ENCODE peak calls at places on chromosomes 7 and 10, in four cellular contexts. M, B, I and D are unnamed samples.

GRCh38 chr10:7436490-7437100 is 25.8 kb upstream of the SFMBT2 start:
- DNase-seq in I (no peak), M (no peak), B (no peak), D (no peak)

GRCh38 chr10:93160829-93161228 is 87.1 kb downstream of the CYP26A1 start:
- DNase-seq in I (no peak), B (no peak), M (no peak), D (no peak)

GRCh38 chr10:8439040-8439439 is 384.6 kb downstream of the GATA3 start:
- DNase-seq in M (no peak), I (no peak), B (no peak), D (no peak)

GRCh38 chr10:126372359-126372758 is 15.9 kb downstream of the ADAM12 start:
- DNase-seq in B (no peak), I (no peak), M (no peak), D (no peak)

GRCh38 chr7:49432245-49432644 is 341.2 kb upstream of the VWC2 start:
- DNase-seq in I (no peak), B (no peak), M (no peak), D (no peak)

GRCh38 chr10:16986406-16987128 is 143.0 kb downstream of the CUBN start:
- DNase-seq in I (no peak), B (no peak), M (peak), D (no peak)

GRCh38 chr7:110548372-110548771 is 542.6 kb upstream of the LRRN3 start:
- DNase-seq in I (no peak), B (no peak), M (no peak), D (no peak)

GRCh38 chr7:120996333-120996982 is 7.9 kb downstream of the CPED1 start:
- DNase-seq in M (no peak), I (no peak), B (no peak), D (no peak)

GRCh38 chr7:99623091-99623693 is 6.4 kb downstream of the ZSCAN25 start:
- DNase-seq in M (no peak), B (no peak), I (no peak), D (no peak)

GRCh38 chr10:79146611-79147130 is 77.9 kb downstream of the ZMIZ1 start:
- DNase-seq in M (no peak), B (no peak), I (no peak), D (no peak)

GRCh38 chr10:62075414-62075813 is 173.9 kb downstream of the ARID5B start:
- DNase-seq in B (no peak), M (no peak), I (no peak), D (no peak)

GRCh38 chr10:84333864-84334451 is 5.6 kb downstream of the CCSER2 start:
- DNase-seq in M (no peak), I (peak), B (no peak), D (no peak)

GRCh38 chr10:114172776-114173555 is 1.0 kb downstream of the CCDC186 start:
- DNase-seq in B (no peak), M (no peak), I (no peak), D (no peak)

GRCh38 chr7:135386181-135386580 is 123.7 kb downstream of the CNOT4 start:
- DNase-seq in M (no peak), I (no peak), B (no peak), D (no peak)

GRCh38 chr7:14021069-14021468 is 31.6 kb upstream of the ETV1 start:
- DNase-seq in I (no peak), B (no peak), M (no peak), D (peak)

GRCh38 chr10:69807696-69808095 is 6.0 kb downstream of the COL13A1 start:
- DNase-seq in I (no peak), M (no peak), B (peak), D (peak)

GRCh38 chr7:132614428-132615076 is 38.3 kb upstream of the PLXNA4 start:
- DNase-seq in B (no peak), M (no peak), I (no peak), D (no peak)

GRCh38 chr10:34666008-34666700 is 148.9 kb downstream of the PARD3 start:
- DNase-seq in M (no peak), I (peak), B (peak), D (peak)

GRCh38 chr10:80538481-80539185 is 931 bp downstream of the SH2D4B start:
- DNase-seq in B (no peak), M (no peak), I (no peak), D (no peak)

GRCh38 chr10:96606216-96606615 is 19.4 kb upstream of the TM9SF3 start:
- DNase-seq in M (no peak), B (no peak), I (no peak), D (no peak)

GRCh38 chr10:117543245-117543998 is 876 bp downstream of the EMX2 start:
- DNase-seq in B (peak), M (no peak), I (no peak), D (no peak)

GRCh38 chr7:44050121-44050914 is 5.8 kb downstream of the DBNL start:
- DNase-seq in I (no peak), M (no peak), B (no peak), D (no peak)

GRCh38 chr10:14658331-14659122 is 116.2 kb downstream of the FAM107B start:
- DNase-seq in I (no peak), B (no peak), M (no peak), D (peak)

DNA sequence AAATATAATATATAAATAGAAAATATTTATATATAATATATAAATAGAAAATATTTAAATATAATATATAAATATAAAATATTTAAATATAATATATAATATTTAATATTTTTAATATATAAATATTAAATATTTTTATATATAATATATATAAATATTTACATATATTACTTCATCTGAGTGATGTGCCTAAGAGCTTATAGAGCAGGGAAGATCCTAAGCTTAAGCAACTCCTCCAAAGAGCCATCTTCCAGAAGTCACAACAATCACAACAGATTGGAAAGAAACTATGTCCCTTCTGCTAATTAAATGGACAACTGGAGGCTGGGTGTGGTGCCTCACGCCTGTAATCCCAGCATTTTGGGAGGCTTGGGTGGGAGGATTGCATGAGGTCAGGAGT is 198.9 kb downstream of the SKIDA1 start:
- DNase-seq in I (no peak), B (no peak), M (no peak), D (no peak)
- H3K4me3 ChIP-seq in I (no peak), B (no peak), M (no peak), D (no peak)

DNA sequence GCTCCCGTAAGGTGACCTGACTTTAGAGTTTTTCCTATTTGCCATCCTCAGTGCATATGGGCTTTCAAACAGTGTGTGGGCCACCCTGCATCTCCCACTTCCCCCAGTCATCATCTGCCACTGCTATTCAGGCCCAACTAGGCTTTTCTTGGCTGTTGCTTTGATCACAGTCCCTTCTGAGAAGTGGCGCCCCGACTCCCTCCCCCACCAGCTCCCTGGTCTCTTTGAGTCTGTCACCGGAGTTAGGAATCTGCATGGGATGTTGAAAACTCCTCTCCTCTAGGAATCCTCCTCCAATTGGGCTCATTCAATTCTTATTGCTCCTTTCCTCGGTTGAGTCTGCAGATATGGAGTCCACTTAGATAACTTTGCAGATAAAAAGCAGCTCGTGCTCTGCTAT is 32.1 kb downstream of the HIF1AN start:
- DNase-seq in M (no peak), B (no peak), I (no peak), D (no peak)
- TF ChIP-seq ELF1 in M (no peak), B (no peak), I (no peak), D (no peak)

DNA sequence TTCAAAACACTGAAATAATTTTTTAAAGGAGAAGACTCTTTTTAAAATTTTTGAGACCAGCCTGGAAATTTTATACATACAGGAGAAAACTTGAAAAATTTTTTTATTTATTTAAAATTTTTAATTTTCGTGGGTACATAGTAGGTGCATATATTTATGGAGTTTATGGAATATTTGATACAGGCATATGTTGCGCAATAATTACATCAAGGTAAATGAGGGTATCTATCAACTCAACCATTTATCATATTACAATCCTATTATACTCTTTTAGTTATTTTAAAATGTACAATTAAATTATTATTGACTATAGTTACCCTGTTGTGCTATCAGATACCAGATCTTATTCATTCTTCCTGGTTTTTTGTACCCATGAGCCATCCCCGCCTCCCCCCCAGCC is 75.1 kb downstream of the AHCYL2 start:
- DNase-seq in M (no peak), I (no peak), B (no peak), D (no peak)
- H3K4me3 ChIP-seq in M (no peak), I (no peak), B (no peak), D (no peak)

GRCh38 chr7:101743995-101744360 is 73.4 kb upstream of the CUX1 start:
- DNase-seq in B (no peak), I (peak), M (no peak), D (no peak)

GRCh38 chr7:101740981-101741725 is 76.3 kb upstream of the CUX1 start:
- DNase-seq in I (no peak), M (no peak), B (no peak), D (no peak)

GRCh38 chr7:101736077-101736476 is 81.3 kb upstream of the CUX1 start:
- DNase-seq in I (peak), B (peak), M (no peak), D (no peak)

GRCh38 chr7:101743241-101743994 is 74.0 kb upstream of the CUX1 start:
- DNase-seq in I (peak), B (peak), M (no peak), D (no peak)

DNA sequence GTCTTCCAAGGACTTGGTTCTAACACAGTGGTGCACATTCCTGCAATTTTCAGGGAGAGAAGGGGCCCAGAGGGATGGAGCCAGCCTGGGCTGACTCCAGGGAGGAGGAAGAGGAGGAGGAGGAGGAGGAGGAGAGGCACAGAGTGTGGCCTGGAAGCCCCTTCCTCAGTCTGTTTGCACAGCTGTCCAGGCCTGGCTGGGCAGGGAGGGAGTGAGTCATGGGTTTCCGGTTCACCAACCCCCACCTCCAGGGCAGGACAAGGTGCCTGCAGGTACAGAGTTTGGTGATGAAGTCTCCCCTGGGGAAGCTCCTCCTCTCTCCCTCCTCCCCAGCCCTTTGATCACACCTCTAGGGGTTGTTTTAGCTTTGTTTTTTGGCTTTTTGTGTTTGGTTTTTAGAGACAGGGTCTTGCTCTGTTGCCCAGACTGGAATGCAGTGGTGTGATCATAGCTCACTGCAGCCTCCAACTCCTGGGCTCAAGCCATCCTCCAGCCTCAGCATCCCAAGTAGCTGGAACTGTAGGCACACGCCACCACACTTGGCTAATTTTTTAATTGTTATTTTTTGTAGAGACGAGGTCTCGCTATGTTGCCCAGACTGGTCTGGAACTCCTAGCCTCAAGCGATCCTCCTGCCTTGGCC is 77.5 kb upstream of the CUX1 start:
- DNase-seq in M (no peak), B (no peak), I (no peak), D (no peak)
- TF ChIP-seq ELF1 in M (no peak), B (no peak), I (no peak), D (no peak)